ENCODE peak calls at places on chromosomes 4 and X, in four cellular contexts. E is GM23248, P is coronary artery, N is fibroblast of lung. G is an unnamed sample.

GRCh38 chrX:57595381-57595811 is 3.6 kb downstream of the ZXDB start:
- DNase-seq in E (peak), P (no peak), N (peak), G (peak)

GRCh38 chrX:112941209-112941788 is 100.7 kb upstream of the AMOT start:
- DNase-seq in P (no peak), N (no peak), E (no peak), G (no peak)

GRCh38 chr4:56976878-56977320 is 507 bp downstream of the NOA1 start:
- DNase-seq in P (peak), N (no peak), E (peak), G (no peak)

GRCh38 chr4:153142700-153143438 is 61.4 kb upstream of the TRIM2 start:
- DNase-seq in N (peak), E (peak), P (peak), G (no peak)

GRCh38 chr4:85474356-85474755 is 594 bp upstream of the ARHGAP24 start:
- DNase-seq in E (no peak), P (no peak), N (no peak), G (no peak)

GRCh38 chrX:45009371-45010000 is 136.5 kb downstream of the KDM6A start:
- DNase-seq in E (peak), N (peak), P (no peak), G (no peak)

GRCh38 chr4:123481034-123481433 is 84.4 kb downstream of the SPRY1 start:
- DNase-seq in E (peak), N (peak), P (no peak), G (peak)

GRCh38 chr4:40918330-40918729 is 168.6 kb downstream of the NSUN7 start:
- DNase-seq in P (peak), E (peak), N (peak), G (peak)

GRCh38 chrX:111095974-111096870 is at the start of gene PAK3:
- DNase-seq in N (peak), P (peak), E (peak), G (peak)

GRCh38 chrX:150587585-150588503 is 19.4 kb downstream of the MTM1 start:
- DNase-seq in E (peak), P (no peak), N (peak), G (no peak)

GRCh38 chr4:155809835-155810234 is 51.0 kb downstream of the GUCY1B1 start:
- DNase-seq in P (no peak), E (peak), N (peak), G (peak)

GRCh38 chr4:106601519-106601918 is 232.9 kb upstream of the GIMD1 start:
- DNase-seq in E (no peak), P (no peak), N (peak), G (no peak)

GRCh38 chrX:56797966-56798711 is 69.1 kb downstream of the NBDY start:
- DNase-seq in N (peak), P (peak), E (peak), G (no peak)

GRCh38 chr4:170374770-170375169 is 285.0 kb upstream of the AADAT start:
- DNase-seq in P (no peak), N (no peak), E (peak), G (no peak)

GRCh38 chr4:41331224-41331623 is 74.5 kb downstream of the UCHL1 start:
- DNase-seq in E (no peak), P (no peak), N (peak), G (no peak)

GRCh38 chrX:115268421-115268820 is 21.1 kb upstream of the LUZP4 start:
- DNase-seq in N (no peak), E (peak), P (no peak), G (no peak)

GRCh38 chr4:2891294-2891693 is 47.6 kb downstream of the ADD1 start:
- DNase-seq in E (peak), P (no peak), N (peak), G (no peak)

GRCh38 chr4:97953171-97953570 is 190.1 kb downstream of the STPG2 start:
- DNase-seq in E (no peak), P (no peak), N (no peak), G (no peak)

GRCh38 chr4:38314663-38315062 is 349.3 kb upstream of the KLF3 start:
- DNase-seq in P (no peak), N (no peak), E (no peak), G (no peak)

GRCh38 chr4:126541820-126542219 is 1090.9 kb upstream of the INTU start:
- DNase-seq in P (no peak), E (no peak), N (no peak), G (no peak)

GRCh38 chrX:74286950-74287349 is 17.0 kb upstream of the ZCCHC13 start:
- DNase-seq in E (peak), N (peak), P (no peak), G (peak)

GRCh38 chrX:114583646-114584433 is at the start of gene HTR2C:
- DNase-seq in P (no peak), E (no peak), N (no peak), G (no peak)

GRCh38 chrX:23888887-23889501 is 18.7 kb downstream of the APOO start:
- DNase-seq in E (peak), P (no peak), N (peak), G (no peak)

GRCh38 chr4:57044279-57044678 is 65.6 kb downstream of the POLR2B start:
- DNase-seq in E (peak), P (no peak), N (no peak), G (no peak)

GRCh38 chr4:105327222-105327621 is 146.6 kb downstream of the PPA2 start:
- DNase-seq in E (no peak), N (no peak), P (no peak), G (no peak)

GRCh38 chr4:89308161-89308500 is 531 bp upstream of the GPRIN3 start:
- DNase-seq in E (peak), N (peak), P (no peak), G (no peak)

GRCh38 chr4:47785196-47785595 is 52.7 kb downstream of the CORIN start:
- DNase-seq in P (no peak), N (no peak), E (no peak), G (no peak)

GRCh38 chr4:46329118-46329976 is 60.6 kb downstream of the GABRA2 start:
- DNase-seq in N (peak), E (peak), P (no peak), G (peak)

DNA sequence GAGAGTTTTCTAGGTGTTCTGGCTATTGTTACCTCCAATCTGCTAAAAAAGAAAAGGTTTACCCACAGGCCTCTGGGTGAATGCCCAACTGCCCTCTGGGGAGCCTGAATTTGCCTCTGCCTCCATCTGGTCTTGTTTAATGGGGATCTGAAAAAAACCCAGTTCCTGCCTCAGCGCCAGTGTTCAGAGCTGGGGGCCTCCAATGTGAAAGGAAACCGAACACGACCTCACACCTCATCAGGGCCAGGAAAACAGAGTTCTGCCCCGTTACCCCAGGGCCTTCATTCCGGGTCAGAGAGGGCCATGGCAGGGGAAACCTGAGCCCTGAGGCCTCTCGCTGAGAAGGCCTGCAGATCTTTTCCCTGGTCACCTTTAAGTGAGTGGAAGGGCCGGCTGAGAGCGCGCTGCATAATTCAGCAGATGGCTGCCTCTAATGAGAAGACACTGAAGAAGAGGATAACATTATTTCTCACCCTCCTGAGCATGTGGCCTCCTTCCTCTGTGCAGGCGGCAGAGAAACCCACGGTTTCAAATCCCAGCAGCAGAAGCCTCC is 6.8 kb downstream of the SEPTIN6 start:
- DNase-seq in P (no peak), N (no peak), E (peak), G (no peak)
- H3K27ac ChIP-seq in P (peak), N (peak), E (peak), G (no peak)

DNA sequence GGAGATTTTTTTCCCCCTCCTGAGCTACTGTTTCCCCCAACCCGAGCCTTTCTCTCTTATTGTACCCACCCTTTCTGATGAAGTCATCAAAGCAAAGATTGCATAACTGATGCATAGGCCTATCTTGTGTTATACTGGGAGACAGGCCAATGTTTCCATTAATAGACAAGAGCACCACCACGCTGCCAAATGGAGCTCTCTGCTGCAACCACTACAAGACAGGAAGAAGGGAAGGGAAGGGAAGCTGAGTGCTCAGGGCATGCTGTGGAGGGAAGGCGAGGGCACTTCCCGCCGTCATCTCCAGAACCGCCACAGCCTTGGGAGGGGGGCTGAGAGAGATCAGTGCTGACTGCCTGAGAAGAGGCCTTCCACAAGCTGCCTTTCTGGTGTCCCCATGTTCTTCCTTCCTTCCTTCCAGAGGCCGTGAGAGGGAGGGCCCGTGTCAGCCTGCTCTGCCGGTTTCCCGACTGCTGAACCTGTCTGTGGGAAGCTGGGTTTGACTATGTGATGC is 75.0 kb downstream of the MGST2 start:
- DNase-seq in P (peak), N (peak), E (peak), G (peak)
- H3K4me3 ChIP-seq in P (peak), N (no peak), E (no peak), G (no peak)

GRCh38 chr4:8860892-8861575 is 10.6 kb downstream of the HMX1 start:
- DNase-seq in E (no peak), P (no peak), N (no peak), G (no peak)
- H3K27ac ChIP-seq in E (no peak), P (no peak), N (no peak), G (no peak)

DNA sequence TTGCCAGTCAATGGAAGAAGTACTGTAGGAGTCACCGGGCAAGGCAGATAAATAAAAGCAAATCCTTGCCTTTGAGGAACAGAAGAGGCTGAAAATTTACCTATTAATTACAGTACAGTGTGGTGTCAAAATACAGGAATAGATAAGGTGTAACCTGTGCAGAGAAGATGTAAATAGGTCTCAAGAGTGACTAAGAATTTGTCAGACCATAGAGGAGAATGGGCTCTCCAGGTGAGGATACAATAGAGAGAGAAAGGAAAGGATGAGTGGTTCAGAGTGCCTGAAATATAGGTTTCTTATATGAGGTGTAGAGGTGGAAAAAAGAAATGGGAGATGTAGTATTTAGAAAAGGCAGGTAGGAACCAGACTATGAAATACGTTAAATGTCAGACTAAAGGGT is 801 bp upstream of the ZC4H2 start:
- DNase-seq in P (no peak), E (no peak), N (no peak), G (no peak)
- H3K4me3 ChIP-seq in P (peak), E (no peak), N (no peak), G (no peak)

DNA sequence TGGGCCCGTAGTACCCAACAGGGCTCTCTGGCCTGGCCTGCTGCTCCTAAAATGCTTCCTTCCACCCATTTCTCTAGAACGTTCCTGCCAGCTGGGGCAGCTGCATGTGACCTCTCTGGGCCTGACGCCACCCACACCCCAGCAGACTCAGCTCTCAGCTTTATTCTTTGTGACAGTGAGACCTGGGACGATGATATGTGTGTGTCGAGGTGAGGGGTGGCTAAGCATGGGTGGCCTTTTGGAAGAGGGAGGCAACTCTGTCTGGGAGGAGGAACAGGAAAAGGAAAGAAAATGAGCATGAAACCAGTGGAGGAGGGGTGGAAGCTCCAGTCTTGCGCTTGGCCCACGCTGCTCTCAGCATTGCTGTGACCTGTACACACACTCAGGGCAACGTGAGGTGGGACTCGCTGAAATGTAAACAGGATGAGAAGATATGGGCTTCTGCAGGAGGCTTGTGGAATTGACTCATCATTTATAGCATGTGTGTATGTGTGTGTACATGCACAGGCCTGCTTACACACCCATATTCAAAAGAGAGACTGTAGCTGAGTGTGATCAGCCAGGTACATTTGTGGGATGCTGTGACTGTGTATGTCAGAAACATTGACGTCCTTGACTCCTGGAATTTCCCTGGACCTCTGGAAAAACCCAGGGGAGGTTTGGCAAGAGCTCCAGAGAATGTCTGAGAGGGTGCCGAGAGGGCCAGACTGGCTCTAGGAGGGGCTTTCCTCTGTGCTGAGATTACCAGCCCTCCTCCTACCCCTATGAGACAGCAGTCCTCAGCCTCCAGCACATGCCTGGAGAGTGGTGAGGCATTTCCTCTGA is 137.9 kb downstream of the PJA1 start:
- DNase-seq in P (no peak), E (peak), N (peak), G (peak)
- H3K27ac ChIP-seq in P (no peak), E (no peak), N (peak), G (peak)

G was measured in AG04450.